ENCODE peak calls at places on chromosomes 2 and 18, in four cellular contexts. W, H, Q and G are unnamed samples.

GRCh38 chr18:58320907-58321561 is 277.0 kb downstream of the NEDD4L start:
- DNase-seq in Q (no peak), H (no peak), W (no peak), G (no peak)

GRCh38 chr2:131143803-131144202 is 38.7 kb downstream of the PLEKHB2 start:
- DNase-seq in W (no peak), H (no peak), Q (no peak), G (no peak)

GRCh38 chr18:51739044-51739666 is 541.7 kb upstream of the MEX3C start:
- DNase-seq in H (no peak), Q (no peak), W (no peak), G (no peak)

GRCh38 chr2:151922845-151923666 is 94.8 kb upstream of the ARL5A start:
- DNase-seq in W (no peak), Q (no peak), H (peak; percentile 99), G (peak; percentile 52)

GRCh38 chr2:111698089-111698488 is 185.9 kb downstream of the ANAPC1 start:
- DNase-seq in H (no peak), Q (no peak), W (no peak), G (no peak)

GRCh38 chr2:188522517-188522916 is 230.8 kb downstream of the GULP1 start:
- DNase-seq in H (no peak), W (no peak), Q (no peak), G (no peak)

GRCh38 chr2:37753758-37754157 is 82.3 kb upstream of the CDC42EP3 start:
- DNase-seq in H (no peak), Q (no peak), W (no peak), G (no peak)

GRCh38 chr2:78940998-78941397 is 84.5 kb upstream of the REG3G start:
- DNase-seq in H (peak; percentile 95), W (no peak), Q (no peak), G (no peak)

GRCh38 chr2:9760911-9761228 is 82.4 kb upstream of the TAF1B start:
- DNase-seq in H (no peak), W (no peak), Q (no peak), G (no peak)

GRCh38 chr2:18047896-18048657 is 169.6 kb downstream of the KCNS3 start:
- DNase-seq in H (no peak), Q (no peak), W (no peak), G (no peak)

GRCh38 chr2:176461686-176462376 is 192.6 kb downstream of the MTX2 start:
- DNase-seq in H (peak; percentile 79), W (no peak), Q (no peak), G (no peak)

GRCh38 chr18:13175266-13175665 is 43.3 kb upstream of the LDLRAD4 start:
- DNase-seq in H (no peak), W (no peak), Q (no peak), G (no peak)